ENCODE peak calls at places on chromosome 4, in seven cellular contexts. G, D, X, F, O, S and Q are unnamed samples.

GRCh38 chr4:38601244-38601915 is 62.6 kb upstream of the KLF3 start:
- DNase-seq in G (no peak), D (peak), X (peak), F (no peak), O (peak), S (no peak), Q (no peak)

GRCh38 chr4:82479562-82479961 is 49.2 kb downstream of the ENOPH1 start:
- DNase-seq in G (no peak), D (no peak), X (no peak), F (no peak), O (no peak), S (no peak), Q (no peak)

GRCh38 chr4:180150818-180151217 is 2092.4 kb upstream of the TENM3 start:
- DNase-seq in G (no peak), D (no peak), X (peak), F (no peak), O (peak), S (peak), Q (no peak)

GRCh38 chr4:25500626-25501318 is 123.7 kb downstream of the ANAPC4 start:
- DNase-seq in G (no peak), D (no peak), X (no peak), F (no peak), O (no peak), S (no peak), Q (no peak)

GRCh38 chr4:110840221-110840654 is 217.4 kb upstream of the PITX2 start:
- DNase-seq in G (no peak), D (no peak), X (peak), F (no peak), O (peak), S (no peak), Q (no peak)

GRCh38 chr4:78581626-78582025 is 30.1 kb downstream of the ANXA3 start:
- DNase-seq in G (no peak), D (no peak), X (no peak), F (no peak), O (no peak), S (no peak), Q (no peak)

GRCh38 chr4:169096221-169096620 is 86.2 kb upstream of the CBR4 start:
- DNase-seq in G (no peak), D (no peak), X (no peak), F (no peak), O (no peak), S (no peak), Q (no peak)

GRCh38 chr4:83113429-83113786 is 1.1 kb downstream of the PLAC8 start:
- DNase-seq in G (peak), D (no peak), X (no peak), F (no peak), O (no peak), S (no peak), Q (no peak)

GRCh38 chr4:68324509-68325262 is 25.2 kb downstream of the YTHDC1 start:
- DNase-seq in G (no peak), D (no peak), X (no peak), F (no peak), O (no peak), S (no peak), Q (no peak)

GRCh38 chr4:108762559-108763225 is at the start of gene ETNPPL:
- DNase-seq in G (peak), D (peak), X (no peak), F (peak), O (no peak), S (no peak), Q (no peak)